ENCODE peak calls at places on chromosome 5, in seven cellular contexts. R is activated CD8-positive, alpha-beta memory T cell treated with anti-CD3 and anti-CD28 coated beads, Interleukin-2, amount 50 U/mL, for 4 hours; I is GM04504; H is stimulated activated CD8-positive, alpha-beta memory T cell treated with anti-CD3 and anti-CD28 coated beads, Interleukin-15, amount 100 ng/mL, for 48 hours; B is AG10803; D is NCI-H748 treated with DMSO at 0.1 percent for 48 hours; N is Kasumi-1. G is an unnamed sample.

GRCh38 chr5:7801898-7802614 is 48.9 kb downstream of the CFAP90 start:
- DNase-seq in R (no peak), N (no peak), D (no peak), H (no peak), I (no peak), B (no peak), G (no peak)

GRCh38 chr5:68730220-68731010 is 363.4 kb upstream of the SLC30A5 start:
- DNase-seq in D (peak; percentile 5), R (no peak), B (peak; percentile 71), N (no peak), I (peak; percentile 66), H (no peak), G (peak; percentile 83)

GRCh38 chr5:146042628-146043279 is 62.6 kb downstream of the PLAC8L1 start:
- DNase-seq in R (no peak), D (no peak), N (no peak), I (peak; percentile 6), B (peak; percentile 57), H (no peak), G (peak; percentile 97)

GRCh38 chr5:17024686-17025180 is 88.6 kb upstream of the MYO10 start:
- DNase-seq in N (no peak), D (no peak), B (peak; percentile 45), R (no peak), I (no peak), H (no peak), G (peak; percentile 53)

GRCh38 chr5:158060216-158060615 is 201.3 kb upstream of the CLINT1 start:
- DNase-seq in R (no peak), D (no peak), H (no peak), N (no peak), B (no peak), I (no peak), G (no peak)

GRCh38 chr5:167488371-167488770 is 803.1 kb upstream of the WWC1 start:
- DNase-seq in N (no peak), I (no peak), H (no peak), D (no peak), B (no peak), R (no peak), G (peak; percentile 34)

GRCh38 chr5:20972419-20972925 is 984.5 kb upstream of the CDH18 start:
- DNase-seq in H (no peak), I (no peak), N (peak; percentile 53), D (peak; percentile 91), R (no peak), B (no peak), G (peak; percentile 44)

GRCh38 chr5:176373100-176373818 is 8.0 kb downstream of the ARL10 start:
- DNase-seq in B (peak; percentile 49), N (peak; percentile 12), H (no peak), R (no peak), I (no peak), D (no peak), G (no peak)

GRCh38 chr5:34009610-34010009 is 1.8 kb upstream of the AMACR start:
- DNase-seq in B (no peak), H (no peak), D (no peak), R (no peak), I (no peak), N (no peak), G (no peak)

GRCh38 chr5:36392818-36393217 is 91.1 kb upstream of the RANBP3L start:
- DNase-seq in N (no peak), H (no peak), B (peak; percentile 87), R (no peak), D (no peak), I (peak; percentile 63), G (peak; percentile 64)

GRCh38 chr5:154371687-154372086 is 74.1 kb upstream of the SAP30L start:
- DNase-seq in N (no peak), I (peak; percentile 76), H (no peak), B (peak; percentile 97), R (no peak), D (no peak), G (peak; percentile 90)

GRCh38 chr5:178288373-178289368 is 56.1 kb upstream of the PHYKPL start:
- DNase-seq in H (no peak), I (no peak), D (no peak), B (peak; percentile 15), R (no peak), N (no peak), G (no peak)

GRCh38 chr5:14965815-14966214 is 94.2 kb upstream of the ANKH start:
- DNase-seq in R (no peak), D (no peak), I (no peak), B (no peak), N (no peak), H (no peak), G (no peak)

GRCh38 chr5:42874621-42875198 is 63.0 kb upstream of the SELENOP start:
- DNase-seq in D (no peak), B (no peak), R (no peak), H (no peak), N (no peak), I (no peak), G (no peak)

GRCh38 chr5:172172912-172173591 is 15.0 kb downstream of the STK10 start:
- DNase-seq in R (no peak), I (no peak), N (no peak), D (no peak), H (no peak), B (no peak), G (no peak)

GRCh38 chr5:180161420-180162303 is 47.3 kb downstream of the RASGEF1C start:
- DNase-seq in N (peak; percentile 25), H (no peak), B (no peak), I (no peak), D (peak; percentile 16), R (no peak), G (no peak)

GRCh38 chr5:62266573-62266972 is 39.4 kb upstream of the KIF2A start:
- DNase-seq in D (no peak), I (no peak), B (no peak), N (no peak), H (no peak), R (no peak), G (no peak)

GRCh38 chr5:150599917-150600511 is 40.4 kb upstream of the SYNPO start:
- DNase-seq in N (no peak), I (peak; percentile 39), B (peak; percentile 45), R (no peak), H (no peak), D (peak; percentile 12), G (peak; percentile 86)

GRCh38 chr5:149471406-149472183 is 79.6 kb downstream of the CSNK1A1 start:
- DNase-seq in N (no peak), H (no peak), I (no peak), B (peak; percentile 49), R (no peak), D (no peak), G (peak; percentile 65)

GRCh38 chr5:178477224-178478201 is 112.7 kb downstream of the COL23A1 start:
- DNase-seq in I (no peak), H (no peak), B (peak; percentile 44), R (no peak), N (peak; percentile 94), D (no peak), G (no peak)

GRCh38 chr5:90161399-90161798 is 248.2 kb downstream of the CETN3 start:
- DNase-seq in D (peak; percentile 37), B (peak; percentile 33), R (no peak), N (peak; percentile 61), H (no peak), I (no peak), G (peak; percentile 40)

GRCh38 chr5:67416986-67417385 is 220.4 kb upstream of the CD180 start:
- DNase-seq in H (no peak), B (no peak), R (no peak), D (no peak), I (no peak), N (no peak), G (no peak)

GRCh38 chr5:145991044-145991575 is 54.7 kb downstream of the SH3RF2 start:
- DNase-seq in D (no peak), N (no peak), H (no peak), B (peak; percentile 64), I (peak; percentile 10), R (no peak), G (peak; percentile 78)

GRCh38 chr5:139565411-139566305 is 4.5 kb downstream of the UBE2D2 start:
- DNase-seq in I (no peak), D (no peak), H (no peak), R (peak; percentile 51), N (peak; percentile 95), B (peak; percentile 26), G (no peak)

GRCh38 chr5:109558364-109558763 is 131.4 kb upstream of the MAN2A1 start:
- DNase-seq in R (no peak), B (no peak), D (no peak), N (no peak), I (no peak), H (no peak), G (no peak)